ENCODE peak calls at places on chromosomes 7 and 10, in ten cellular contexts. One of them, this sample, is unnamed.

GRCh38 chr10:112953075-112953501 is 3.0 kb downstream of the TCF7L2 start:
- DNase-seq in heart left ventricle: peak; percentile 55
- DNase-seq in astrocyte: peak; percentile 26
- DNase-seq in coronary artery: no peak
- DNase-seq in choroid plexus epithelial cell: peak; percentile 46
- DNase-seq in GM12864: no peak
- DNase-seq in CD8-positive, alpha-beta memory T cell: no peak
- DNase-seq in mucosa of descending colon: peak; percentile 54
- DNase-seq in stomach: no peak
- DNase-seq in thyroid gland: peak; percentile 66
- DNase-seq in this sample: no peak

GRCh38 chr7:13991791-13992620 is 2.5 kb upstream of the ETV1 start:
- DNase-seq in heart left ventricle: no peak
- DNase-seq in astrocyte: no peak
- DNase-seq in coronary artery: no peak
- DNase-seq in choroid plexus epithelial cell: no peak
- DNase-seq in GM12864: no peak
- DNase-seq in CD8-positive, alpha-beta memory T cell: no peak
- DNase-seq in mucosa of descending colon: no peak
- DNase-seq in stomach: no peak
- DNase-seq in thyroid gland: no peak
- DNase-seq in this sample: no peak

GRCh38 chr7:27130540-27131389 is at the start of gene HOXA4:
- DNase-seq in heart left ventricle: peak; percentile 75
- DNase-seq in astrocyte: peak; percentile 63
- DNase-seq in coronary artery: peak; percentile 66
- DNase-seq in choroid plexus epithelial cell: no peak
- DNase-seq in GM12864: no peak
- DNase-seq in CD8-positive, alpha-beta memory T cell: peak; percentile 71
- DNase-seq in mucosa of descending colon: peak; percentile 94
- DNase-seq in stomach: peak; percentile 69
- DNase-seq in thyroid gland: peak; percentile 60
- DNase-seq in this sample: no peak

GRCh38 chr10:43026039-43026973 is 50.6 kb upstream of the RET start:
- DNase-seq in heart left ventricle: no peak
- DNase-seq in astrocyte: no peak
- DNase-seq in coronary artery: no peak
- DNase-seq in choroid plexus epithelial cell: no peak
- DNase-seq in GM12864: no peak
- DNase-seq in CD8-positive, alpha-beta memory T cell: no peak
- DNase-seq in mucosa of descending colon: no peak
- DNase-seq in stomach: no peak
- DNase-seq in thyroid gland: peak; percentile 51
- DNase-seq in this sample: no peak

GRCh38 chr10:124270940-124271339 is 147.8 kb downstream of the OAT start:
- DNase-seq in heart left ventricle: no peak
- DNase-seq in astrocyte: no peak
- DNase-seq in coronary artery: no peak
- DNase-seq in choroid plexus epithelial cell: no peak
- DNase-seq in GM12864: no peak
- DNase-seq in CD8-positive, alpha-beta memory T cell: no peak
- DNase-seq in mucosa of descending colon: no peak
- DNase-seq in stomach: no peak
- DNase-seq in thyroid gland: no peak
- DNase-seq in this sample: no peak

GRCh38 chr7:6205921-6206660 is 66.3 kb downstream of the CYTH3 start:
- DNase-seq in heart left ventricle: no peak
- DNase-seq in astrocyte: peak; percentile 27
- DNase-seq in coronary artery: no peak
- DNase-seq in choroid plexus epithelial cell: peak; percentile 57
- DNase-seq in GM12864: no peak
- DNase-seq in CD8-positive, alpha-beta memory T cell: no peak
- DNase-seq in mucosa of descending colon: no peak
- DNase-seq in stomach: no peak
- DNase-seq in thyroid gland: no peak
- DNase-seq in this sample: no peak

GRCh38 chr7:40330408-40330807 is 195.6 kb downstream of the SUGCT start:
- DNase-seq in heart left ventricle: no peak
- DNase-seq in astrocyte: no peak
- DNase-seq in coronary artery: no peak
- DNase-seq in choroid plexus epithelial cell: no peak
- DNase-seq in GM12864: no peak
- DNase-seq in CD8-positive, alpha-beta memory T cell: no peak
- DNase-seq in mucosa of descending colon: no peak
- DNase-seq in stomach: no peak
- DNase-seq in thyroid gland: no peak
- DNase-seq in this sample: no peak

GRCh38 chr10:96377816-96378294 is 19.1 kb upstream of the OPALIN start:
- DNase-seq in heart left ventricle: peak; percentile 56
- DNase-seq in astrocyte: no peak
- DNase-seq in coronary artery: no peak
- DNase-seq in choroid plexus epithelial cell: peak; percentile 92
- DNase-seq in GM12864: no peak
- DNase-seq in CD8-positive, alpha-beta memory T cell: no peak
- DNase-seq in mucosa of descending colon: peak; percentile 27
- DNase-seq in stomach: no peak
- DNase-seq in thyroid gland: no peak
- DNase-seq in this sample: no peak

GRCh38 chr7:130485734-130486113 is 6.2 kb upstream of the MEST start:
- DNase-seq in heart left ventricle: no peak
- DNase-seq in astrocyte: no peak
- DNase-seq in coronary artery: no peak
- DNase-seq in choroid plexus epithelial cell: no peak
- DNase-seq in GM12864: no peak
- DNase-seq in CD8-positive, alpha-beta memory T cell: no peak
- DNase-seq in mucosa of descending colon: no peak
- DNase-seq in stomach: no peak
- DNase-seq in thyroid gland: no peak
- DNase-seq in this sample: no peak

GRCh38 chr7:149721084-149721601 is 52.2 kb downstream of the ZNF467 start:
- DNase-seq in heart left ventricle: no peak
- DNase-seq in astrocyte: no peak
- DNase-seq in coronary artery: no peak
- DNase-seq in choroid plexus epithelial cell: no peak
- DNase-seq in GM12864: no peak
- DNase-seq in CD8-positive, alpha-beta memory T cell: no peak
- DNase-seq in mucosa of descending colon: no peak
- DNase-seq in stomach: no peak
- DNase-seq in thyroid gland: no peak
- DNase-seq in this sample: no peak

GRCh38 chr7:782718-783449 is 49.4 kb upstream of the SUN1 start:
- DNase-seq in heart left ventricle: no peak
- DNase-seq in astrocyte: no peak
- DNase-seq in coronary artery: no peak
- DNase-seq in choroid plexus epithelial cell: no peak
- DNase-seq in GM12864: no peak
- DNase-seq in CD8-positive, alpha-beta memory T cell: no peak
- DNase-seq in mucosa of descending colon: no peak
- DNase-seq in stomach: no peak
- DNase-seq in thyroid gland: no peak
- DNase-seq in this sample: no peak

DNA sequence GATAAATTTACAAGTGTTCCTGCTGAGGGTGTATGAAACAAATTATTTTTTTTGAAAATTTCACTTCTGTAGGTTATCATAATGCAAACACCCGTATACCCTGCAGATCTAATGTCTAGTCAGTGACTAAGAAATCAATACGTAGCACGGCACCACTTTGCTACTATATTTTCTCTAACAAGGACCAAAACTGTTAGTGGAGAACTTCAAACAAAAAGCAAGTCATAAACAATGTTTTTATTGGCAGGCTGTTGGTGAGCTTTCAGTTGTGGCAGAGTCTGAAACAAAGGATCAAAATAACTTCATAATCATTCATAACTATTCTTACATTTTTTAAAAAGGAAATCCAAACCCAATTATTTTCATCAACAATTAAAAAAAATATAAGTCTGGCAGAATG is 11.8 kb downstream of the SEM1 start:
- DNase-seq in heart left ventricle: no peak
- DNase-seq in astrocyte: no peak
- DNase-seq in coronary artery: no peak
- DNase-seq in choroid plexus epithelial cell: peak; percentile 17
- DNase-seq in GM12864: no peak
- DNase-seq in CD8-positive, alpha-beta memory T cell: no peak
- DNase-seq in mucosa of descending colon: no peak
- DNase-seq in stomach: no peak
- DNase-seq in thyroid gland: no peak
- DNase-seq in this sample: no peak
- H3K4me3 ChIP-seq in heart left ventricle: no peak overlapping the region
- H3K4me3 ChIP-seq in astrocyte: no peak overlapping the region
- H3K4me3 ChIP-seq in coronary artery: no peak overlapping the region
- H3K4me3 ChIP-seq in choroid plexus epithelial cell: no peak overlapping the region
- H3K4me3 ChIP-seq in GM12864: no peak overlapping the region
- H3K4me3 ChIP-seq in CD8-positive, alpha-beta memory T cell: no peak overlapping the region
- H3K4me3 ChIP-seq in mucosa of descending colon: no peak overlapping the region
- H3K4me3 ChIP-seq in stomach: no peak overlapping the region
- H3K4me3 ChIP-seq in thyroid gland: no peak overlapping the region
- H3K4me3 ChIP-seq in this sample: no peak overlapping the region

GRCh38 chr7:122010116-122010515 is 133.9 kb downstream of the AASS start:
- DNase-seq in heart left ventricle: no peak
- DNase-seq in astrocyte: no peak
- DNase-seq in coronary artery: no peak
- DNase-seq in choroid plexus epithelial cell: no peak
- DNase-seq in GM12864: no peak
- DNase-seq in CD8-positive, alpha-beta memory T cell: no peak
- DNase-seq in mucosa of descending colon: no peak
- DNase-seq in stomach: no peak
- DNase-seq in thyroid gland: no peak
- DNase-seq in this sample: no peak

DNA sequence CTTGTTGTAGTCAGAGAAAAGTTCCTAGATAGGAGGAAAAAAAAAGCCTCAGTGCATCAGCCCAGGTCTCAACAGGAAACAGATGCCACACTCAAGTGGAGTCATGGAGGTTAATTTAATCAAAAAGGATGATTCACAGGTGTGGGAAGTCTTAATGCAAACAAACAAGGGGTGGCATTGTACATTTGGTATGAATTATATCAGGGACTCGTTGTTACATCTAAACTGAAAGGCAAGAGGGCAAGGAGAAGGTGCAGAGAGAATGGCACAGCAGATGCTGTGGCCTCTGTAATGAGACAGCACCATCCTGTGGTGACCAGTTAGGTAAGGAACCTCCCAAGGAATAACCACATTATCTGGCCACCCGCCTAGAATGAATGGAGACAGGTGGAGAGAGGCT is 133.7 kb downstream of the PTPRZ1 start:
- DNase-seq in heart left ventricle: no peak
- DNase-seq in astrocyte: no peak
- DNase-seq in coronary artery: no peak
- DNase-seq in choroid plexus epithelial cell: no peak
- DNase-seq in GM12864: no peak
- DNase-seq in CD8-positive, alpha-beta memory T cell: no peak
- DNase-seq in mucosa of descending colon: no peak
- DNase-seq in stomach: no peak
- DNase-seq in thyroid gland: no peak
- DNase-seq in this sample: no peak
- H3K4me3 ChIP-seq in heart left ventricle: no peak overlapping the region
- H3K4me3 ChIP-seq in astrocyte: no peak overlapping the region
- H3K4me3 ChIP-seq in coronary artery: no peak overlapping the region
- H3K4me3 ChIP-seq in choroid plexus epithelial cell: no peak overlapping the region
- H3K4me3 ChIP-seq in GM12864: no peak overlapping the region
- H3K4me3 ChIP-seq in CD8-positive, alpha-beta memory T cell: no peak overlapping the region
- H3K4me3 ChIP-seq in mucosa of descending colon: no peak overlapping the region
- H3K4me3 ChIP-seq in stomach: no peak overlapping the region
- H3K4me3 ChIP-seq in thyroid gland: no peak overlapping the region
- H3K4me3 ChIP-seq in this sample: no peak overlapping the region

GRCh38 chr7:50315193-50315592 is 10.7 kb downstream of the IKZF1 start:
- DNase-seq in heart left ventricle: no peak
- DNase-seq in astrocyte: no peak
- DNase-seq in coronary artery: no peak
- DNase-seq in choroid plexus epithelial cell: no peak
- DNase-seq in GM12864: no peak
- DNase-seq in CD8-positive, alpha-beta memory T cell: no peak
- DNase-seq in mucosa of descending colon: no peak
- DNase-seq in stomach: no peak
- DNase-seq in thyroid gland: no peak
- DNase-seq in this sample: no peak
- H3K4me3 ChIP-seq in heart left ventricle: no peak overlapping the region
- H3K4me3 ChIP-seq in astrocyte: no peak overlapping the region
- H3K4me3 ChIP-seq in coronary artery: no peak overlapping the region
- H3K4me3 ChIP-seq in choroid plexus epithelial cell: no peak overlapping the region
- H3K4me3 ChIP-seq in GM12864: no peak overlapping the region
- H3K4me3 ChIP-seq in CD8-positive, alpha-beta memory T cell: peak overlapping the region; percentile 67
- H3K4me3 ChIP-seq in mucosa of descending colon: no peak overlapping the region
- H3K4me3 ChIP-seq in stomach: no peak overlapping the region
- H3K4me3 ChIP-seq in thyroid gland: no peak overlapping the region
- H3K4me3 ChIP-seq in this sample: no peak overlapping the region

GRCh38 chr7:45026013-45026412 is 26.0 kb downstream of the CCM2 start:
- DNase-seq in heart left ventricle: no peak
- DNase-seq in astrocyte: no peak
- DNase-seq in coronary artery: no peak
- DNase-seq in choroid plexus epithelial cell: no peak
- DNase-seq in GM12864: no peak
- DNase-seq in CD8-positive, alpha-beta memory T cell: no peak
- DNase-seq in mucosa of descending colon: no peak
- DNase-seq in stomach: no peak
- DNase-seq in thyroid gland: no peak
- DNase-seq in this sample: no peak
- H3K4me3 ChIP-seq in heart left ventricle: no peak overlapping the region
- H3K4me3 ChIP-seq in astrocyte: no peak overlapping the region
- H3K4me3 ChIP-seq in coronary artery: no peak overlapping the region
- H3K4me3 ChIP-seq in choroid plexus epithelial cell: no peak overlapping the region
- H3K4me3 ChIP-seq in GM12864: peak overlapping the region; percentile 18
- H3K4me3 ChIP-seq in CD8-positive, alpha-beta memory T cell: peak overlapping the region; percentile 3
- H3K4me3 ChIP-seq in mucosa of descending colon: no peak overlapping the region
- H3K4me3 ChIP-seq in stomach: no peak overlapping the region
- H3K4me3 ChIP-seq in thyroid gland: no peak overlapping the region
- H3K4me3 ChIP-seq in this sample: no peak overlapping the region